ENCODE peak calls at places on chromosomes 4 and X, in ten cellular contexts. One of them, this sample, is unnamed.

GRCh38 chr4:72302981-72303704 is 265.9 kb downstream of the ADAMTS3 start:
- DNase-seq in activated T-helper 9 cell treated with anti-CD3 and anti-CD28 coated beads, Interleukin-2, amount 50 U/mL, for 16 hours: no peak
- DNase-seq in transverse colon: peak
- DNase-seq in nephron progenitor cell: peak
- DNase-seq in mucosa of gallbladder: peak
- DNase-seq in NCI-H1417: peak
- DNase-seq in germinal center: peak
- DNase-seq in fibroblast of mammary gland: peak
- DNase-seq in LoVo: peak
- DNase-seq in WERI-Rb-1: peak
- DNase-seq in this sample: no peak

GRCh38 chr4:7581477-7581876 is 146.7 kb upstream of the PSAPL1 start:
- DNase-seq in fibroblast of mammary gland: peak
- DNase-seq in NCI-H1417: no peak
- DNase-seq in nephron progenitor cell: peak
- DNase-seq in LoVo: peak
- DNase-seq in germinal center: no peak
- DNase-seq in mucosa of gallbladder: peak
- DNase-seq in transverse colon: no peak
- DNase-seq in activated T-helper 9 cell treated with anti-CD3 and anti-CD28 coated beads, Interleukin-2, amount 50 U/mL, for 16 hours: no peak
- DNase-seq in WERI-Rb-1: no peak
- DNase-seq in this sample: no peak

GRCh38 chr4:145315828-145316227 is 135.4 kb upstream of the OTUD4 start:
- DNase-seq in mucosa of gallbladder: no peak
- DNase-seq in activated T-helper 9 cell treated with anti-CD3 and anti-CD28 coated beads, Interleukin-2, amount 50 U/mL, for 16 hours: no peak
- DNase-seq in transverse colon: no peak
- DNase-seq in nephron progenitor cell: no peak
- DNase-seq in germinal center: no peak
- DNase-seq in fibroblast of mammary gland: peak
- DNase-seq in LoVo: no peak
- DNase-seq in WERI-Rb-1: no peak
- DNase-seq in NCI-H1417: no peak
- DNase-seq in this sample: no peak

GRCh38 chrX:119155416-119156035 is 27.9 kb upstream of the KIAA1210 start:
- DNase-seq in activated T-helper 9 cell treated with anti-CD3 and anti-CD28 coated beads, Interleukin-2, amount 50 U/mL, for 16 hours: no peak
- DNase-seq in NCI-H1417: no peak
- DNase-seq in transverse colon: peak
- DNase-seq in germinal center: no peak
- DNase-seq in WERI-Rb-1: no peak
- DNase-seq in mucosa of gallbladder: no peak
- DNase-seq in nephron progenitor cell: no peak
- DNase-seq in fibroblast of mammary gland: peak
- DNase-seq in LoVo: peak
- DNase-seq in this sample: no peak

GRCh38 chrX:41526925-41527324 is 79.8 kb downstream of the NYX start:
- DNase-seq in fibroblast of mammary gland: peak
- DNase-seq in WERI-Rb-1: no peak
- DNase-seq in germinal center: no peak
- DNase-seq in transverse colon: no peak
- DNase-seq in nephron progenitor cell: no peak
- DNase-seq in mucosa of gallbladder: no peak
- DNase-seq in NCI-H1417: no peak
- DNase-seq in activated T-helper 9 cell treated with anti-CD3 and anti-CD28 coated beads, Interleukin-2, amount 50 U/mL, for 16 hours: no peak
- DNase-seq in LoVo: no peak
- DNase-seq in this sample: no peak

GRCh38 chrX:1481636-1482529 is 29.2 kb upstream of the ASMTL start:
- DNase-seq in nephron progenitor cell: peak
- DNase-seq in mucosa of gallbladder: peak
- DNase-seq in activated T-helper 9 cell treated with anti-CD3 and anti-CD28 coated beads, Interleukin-2, amount 50 U/mL, for 16 hours: peak
- DNase-seq in WERI-Rb-1: peak
- DNase-seq in germinal center: peak
- DNase-seq in transverse colon: peak
- DNase-seq in LoVo: peak
- DNase-seq in fibroblast of mammary gland: peak
- DNase-seq in NCI-H1417: no peak
- DNase-seq in this sample: no peak

GRCh38 chr4:38062894-38063168 is 102.6 kb downstream of the PTTG2 start:
- DNase-seq in fibroblast of mammary gland: no peak
- DNase-seq in LoVo: no peak
- DNase-seq in mucosa of gallbladder: no peak
- DNase-seq in NCI-H1417: no peak
- DNase-seq in nephron progenitor cell: no peak
- DNase-seq in activated T-helper 9 cell treated with anti-CD3 and anti-CD28 coated beads, Interleukin-2, amount 50 U/mL, for 16 hours: no peak
- DNase-seq in WERI-Rb-1: no peak
- DNase-seq in transverse colon: no peak
- DNase-seq in germinal center: no peak
- DNase-seq in this sample: no peak

GRCh38 chr4:13988347-13989265 is 361.1 kb upstream of the BOD1L1 start:
- DNase-seq in germinal center: no peak
- DNase-seq in mucosa of gallbladder: no peak
- DNase-seq in activated T-helper 9 cell treated with anti-CD3 and anti-CD28 coated beads, Interleukin-2, amount 50 U/mL, for 16 hours: no peak
- DNase-seq in LoVo: no peak
- DNase-seq in WERI-Rb-1: no peak
- DNase-seq in transverse colon: no peak
- DNase-seq in NCI-H1417: no peak
- DNase-seq in nephron progenitor cell: no peak
- DNase-seq in fibroblast of mammary gland: peak
- DNase-seq in this sample: no peak

GRCh38 chrX:119502727-119503483 is 34.7 kb downstream of the SLC25A5 start:
- DNase-seq in nephron progenitor cell: no peak
- DNase-seq in LoVo: peak
- DNase-seq in germinal center: no peak
- DNase-seq in NCI-H1417: peak
- DNase-seq in fibroblast of mammary gland: peak
- DNase-seq in transverse colon: peak
- DNase-seq in activated T-helper 9 cell treated with anti-CD3 and anti-CD28 coated beads, Interleukin-2, amount 50 U/mL, for 16 hours: no peak
- DNase-seq in mucosa of gallbladder: peak
- DNase-seq in WERI-Rb-1: no peak
- DNase-seq in this sample: no peak

GRCh38 chrX:103157511-103158316 is 57.2 kb upstream of the BEX4 start:
- DNase-seq in activated T-helper 9 cell treated with anti-CD3 and anti-CD28 coated beads, Interleukin-2, amount 50 U/mL, for 16 hours: no peak
- DNase-seq in mucosa of gallbladder: peak
- DNase-seq in LoVo: no peak
- DNase-seq in germinal center: no peak
- DNase-seq in WERI-Rb-1: peak
- DNase-seq in fibroblast of mammary gland: peak
- DNase-seq in nephron progenitor cell: peak
- DNase-seq in NCI-H1417: peak
- DNase-seq in transverse colon: no peak
- DNase-seq in this sample: peak

GRCh38 chr4:55318135-55318534 is 27.9 kb upstream of the SRD5A3 start:
- DNase-seq in fibroblast of mammary gland: peak
- DNase-seq in LoVo: no peak
- DNase-seq in germinal center: no peak
- DNase-seq in WERI-Rb-1: no peak
- DNase-seq in NCI-H1417: no peak
- DNase-seq in nephron progenitor cell: no peak
- DNase-seq in mucosa of gallbladder: no peak
- DNase-seq in activated T-helper 9 cell treated with anti-CD3 and anti-CD28 coated beads, Interleukin-2, amount 50 U/mL, for 16 hours: no peak
- DNase-seq in transverse colon: no peak
- DNase-seq in this sample: no peak

GRCh38 chr4:98555798-98556445 is 102.5 kb downstream of the TSPAN5 start:
- DNase-seq in WERI-Rb-1: no peak
- DNase-seq in LoVo: no peak
- DNase-seq in transverse colon: no peak
- DNase-seq in germinal center: no peak
- DNase-seq in fibroblast of mammary gland: peak
- DNase-seq in activated T-helper 9 cell treated with anti-CD3 and anti-CD28 coated beads, Interleukin-2, amount 50 U/mL, for 16 hours: no peak
- DNase-seq in mucosa of gallbladder: no peak
- DNase-seq in NCI-H1417: no peak
- DNase-seq in nephron progenitor cell: no peak
- DNase-seq in this sample: no peak

GRCh38 chrX:150730719-150731118 is 37.5 kb downstream of the MTMR1 start:
- DNase-seq in WERI-Rb-1: no peak
- DNase-seq in fibroblast of mammary gland: peak
- DNase-seq in transverse colon: no peak
- DNase-seq in mucosa of gallbladder: no peak
- DNase-seq in LoVo: no peak
- DNase-seq in activated T-helper 9 cell treated with anti-CD3 and anti-CD28 coated beads, Interleukin-2, amount 50 U/mL, for 16 hours: no peak
- DNase-seq in NCI-H1417: no peak
- DNase-seq in nephron progenitor cell: no peak
- DNase-seq in germinal center: no peak
- DNase-seq in this sample: no peak

GRCh38 chr4:67696061-67696460 is 4.9 kb downstream of the UBA6 start:
- DNase-seq in LoVo: no peak
- DNase-seq in WERI-Rb-1: no peak
- DNase-seq in mucosa of gallbladder: no peak
- DNase-seq in fibroblast of mammary gland: no peak
- DNase-seq in germinal center: no peak
- DNase-seq in activated T-helper 9 cell treated with anti-CD3 and anti-CD28 coated beads, Interleukin-2, amount 50 U/mL, for 16 hours: no peak
- DNase-seq in nephron progenitor cell: no peak
- DNase-seq in NCI-H1417: no peak
- DNase-seq in transverse colon: no peak
- DNase-seq in this sample: no peak

GRCh38 chrX:130174051-130174704 is 2.4 kb downstream of the RAB33A start:
- DNase-seq in nephron progenitor cell: no peak
- DNase-seq in activated T-helper 9 cell treated with anti-CD3 and anti-CD28 coated beads, Interleukin-2, amount 50 U/mL, for 16 hours: no peak
- DNase-seq in NCI-H1417: no peak
- DNase-seq in germinal center: no peak
- DNase-seq in transverse colon: no peak
- DNase-seq in LoVo: peak
- DNase-seq in mucosa of gallbladder: no peak
- DNase-seq in WERI-Rb-1: no peak
- DNase-seq in fibroblast of mammary gland: peak
- DNase-seq in this sample: no peak

GRCh38 chrX:10514891-10515290 is 105.5 kb downstream of the MID1 start:
- DNase-seq in WERI-Rb-1: no peak
- DNase-seq in nephron progenitor cell: no peak
- DNase-seq in fibroblast of mammary gland: peak
- DNase-seq in germinal center: no peak
- DNase-seq in NCI-H1417: no peak
- DNase-seq in LoVo: no peak
- DNase-seq in mucosa of gallbladder: no peak
- DNase-seq in transverse colon: no peak
- DNase-seq in activated T-helper 9 cell treated with anti-CD3 and anti-CD28 coated beads, Interleukin-2, amount 50 U/mL, for 16 hours: no peak
- DNase-seq in this sample: no peak

GRCh38 chrX:115968436-115969252 is 201.9 kb upstream of the AGTR2 start:
- DNase-seq in mucosa of gallbladder: no peak
- DNase-seq in nephron progenitor cell: peak
- DNase-seq in NCI-H1417: peak
- DNase-seq in germinal center: peak
- DNase-seq in activated T-helper 9 cell treated with anti-CD3 and anti-CD28 coated beads, Interleukin-2, amount 50 U/mL, for 16 hours: no peak
- DNase-seq in transverse colon: peak
- DNase-seq in fibroblast of mammary gland: peak
- DNase-seq in WERI-Rb-1: no peak
- DNase-seq in LoVo: peak
- DNase-seq in this sample: no peak

GRCh38 chr4:77582151-77582550 is 23.5 kb upstream of the CXCL13 start:
- DNase-seq in nephron progenitor cell: no peak
- DNase-seq in LoVo: no peak
- DNase-seq in activated T-helper 9 cell treated with anti-CD3 and anti-CD28 coated beads, Interleukin-2, amount 50 U/mL, for 16 hours: no peak
- DNase-seq in germinal center: no peak
- DNase-seq in fibroblast of mammary gland: peak
- DNase-seq in WERI-Rb-1: no peak
- DNase-seq in mucosa of gallbladder: no peak
- DNase-seq in transverse colon: no peak
- DNase-seq in NCI-H1417: no peak
- DNase-seq in this sample: no peak

GRCh38 chrX:52420824-52421443 is 52.1 kb downstream of the XAGE2 start:
- DNase-seq in fibroblast of mammary gland: peak
- DNase-seq in NCI-H1417: no peak
- DNase-seq in activated T-helper 9 cell treated with anti-CD3 and anti-CD28 coated beads, Interleukin-2, amount 50 U/mL, for 16 hours: no peak
- DNase-seq in LoVo: no peak
- DNase-seq in WERI-Rb-1: no peak
- DNase-seq in germinal center: no peak
- DNase-seq in mucosa of gallbladder: no peak
- DNase-seq in nephron progenitor cell: no peak
- DNase-seq in transverse colon: no peak
- DNase-seq in this sample: no peak

GRCh38 chr4:173448103-173448502 is 49.2 kb upstream of the SCRG1 start:
- DNase-seq in activated T-helper 9 cell treated with anti-CD3 and anti-CD28 coated beads, Interleukin-2, amount 50 U/mL, for 16 hours: no peak
- DNase-seq in WERI-Rb-1: peak
- DNase-seq in fibroblast of mammary gland: peak
- DNase-seq in transverse colon: peak
- DNase-seq in LoVo: no peak
- DNase-seq in mucosa of gallbladder: peak
- DNase-seq in nephron progenitor cell: no peak
- DNase-seq in NCI-H1417: no peak
- DNase-seq in germinal center: no peak
- DNase-seq in this sample: no peak

GRCh38 chr4:182338731-182339130 is 95.5 kb downstream of the TENM3 start:
- DNase-seq in germinal center: no peak
- DNase-seq in transverse colon: no peak
- DNase-seq in activated T-helper 9 cell treated with anti-CD3 and anti-CD28 coated beads, Interleukin-2, amount 50 U/mL, for 16 hours: no peak
- DNase-seq in LoVo: no peak
- DNase-seq in WERI-Rb-1: no peak
- DNase-seq in NCI-H1417: no peak
- DNase-seq in fibroblast of mammary gland: peak
- DNase-seq in nephron progenitor cell: no peak
- DNase-seq in mucosa of gallbladder: no peak
- DNase-seq in this sample: no peak

GRCh38 chr4:149707862-149708261 is 107.8 kb downstream of the IQCM start:
- DNase-seq in mucosa of gallbladder: no peak
- DNase-seq in fibroblast of mammary gland: no peak
- DNase-seq in LoVo: no peak
- DNase-seq in transverse colon: no peak
- DNase-seq in activated T-helper 9 cell treated with anti-CD3 and anti-CD28 coated beads, Interleukin-2, amount 50 U/mL, for 16 hours: no peak
- DNase-seq in NCI-H1417: no peak
- DNase-seq in germinal center: no peak
- DNase-seq in nephron progenitor cell: no peak
- DNase-seq in WERI-Rb-1: no peak
- DNase-seq in this sample: no peak

GRCh38 chr4:143089291-143089690 is 95.4 kb upstream of the USP38 start:
- DNase-seq in activated T-helper 9 cell treated with anti-CD3 and anti-CD28 coated beads, Interleukin-2, amount 50 U/mL, for 16 hours: no peak
- DNase-seq in germinal center: no peak
- DNase-seq in LoVo: no peak
- DNase-seq in mucosa of gallbladder: no peak
- DNase-seq in fibroblast of mammary gland: no peak
- DNase-seq in NCI-H1417: no peak
- DNase-seq in transverse colon: no peak
- DNase-seq in WERI-Rb-1: no peak
- DNase-seq in nephron progenitor cell: peak
- DNase-seq in this sample: no peak

GRCh38 chr4:149914521-149915115 is 99.0 kb upstream of the IQCM start:
- DNase-seq in activated T-helper 9 cell treated with anti-CD3 and anti-CD28 coated beads, Interleukin-2, amount 50 U/mL, for 16 hours: no peak
- DNase-seq in germinal center: peak
- DNase-seq in NCI-H1417: no peak
- DNase-seq in WERI-Rb-1: peak
- DNase-seq in fibroblast of mammary gland: peak
- DNase-seq in mucosa of gallbladder: peak
- DNase-seq in LoVo: peak
- DNase-seq in nephron progenitor cell: peak
- DNase-seq in transverse colon: peak
- DNase-seq in this sample: peak

GRCh38 chr4:109611045-109611616 is 51.1 kb downstream of the MCUB start:
- DNase-seq in LoVo: peak
- DNase-seq in mucosa of gallbladder: no peak
- DNase-seq in transverse colon: no peak
- DNase-seq in nephron progenitor cell: no peak
- DNase-seq in germinal center: no peak
- DNase-seq in activated T-helper 9 cell treated with anti-CD3 and anti-CD28 coated beads, Interleukin-2, amount 50 U/mL, for 16 hours: no peak
- DNase-seq in fibroblast of mammary gland: no peak
- DNase-seq in NCI-H1417: no peak
- DNase-seq in WERI-Rb-1: no peak
- DNase-seq in this sample: no peak

GRCh38 chr4:7358100-7358735 is 76.5 kb downstream of the PSAPL1 start:
- DNase-seq in germinal center: no peak
- DNase-seq in LoVo: peak
- DNase-seq in transverse colon: no peak
- DNase-seq in nephron progenitor cell: no peak
- DNase-seq in fibroblast of mammary gland: peak
- DNase-seq in mucosa of gallbladder: peak
- DNase-seq in NCI-H1417: no peak
- DNase-seq in WERI-Rb-1: peak
- DNase-seq in activated T-helper 9 cell treated with anti-CD3 and anti-CD28 coated beads, Interleukin-2, amount 50 U/mL, for 16 hours: no peak
- DNase-seq in this sample: no peak

GRCh38 chr4:168585168-168586091 is 88.6 kb downstream of the PALLD start:
- DNase-seq in WERI-Rb-1: peak
- DNase-seq in NCI-H1417: peak
- DNase-seq in fibroblast of mammary gland: peak
- DNase-seq in activated T-helper 9 cell treated with anti-CD3 and anti-CD28 coated beads, Interleukin-2, amount 50 U/mL, for 16 hours: no peak
- DNase-seq in germinal center: peak
- DNase-seq in nephron progenitor cell: peak
- DNase-seq in mucosa of gallbladder: peak
- DNase-seq in transverse colon: peak
- DNase-seq in LoVo: peak
- DNase-seq in this sample: peak

GRCh38 chr4:123874044-123874443 is 477.4 kb downstream of the SPRY1 start:
- DNase-seq in germinal center: no peak
- DNase-seq in transverse colon: no peak
- DNase-seq in nephron progenitor cell: no peak
- DNase-seq in LoVo: no peak
- DNase-seq in fibroblast of mammary gland: no peak
- DNase-seq in activated T-helper 9 cell treated with anti-CD3 and anti-CD28 coated beads, Interleukin-2, amount 50 U/mL, for 16 hours: no peak
- DNase-seq in mucosa of gallbladder: no peak
- DNase-seq in WERI-Rb-1: no peak
- DNase-seq in NCI-H1417: no peak
- DNase-seq in this sample: no peak